ENCODE peak calls at places on chromosomes 11 and 22, in six cellular contexts. Q is GM23248, N is mammary epithelial cell, T is H9, W is fibroblast of lung, D is HCT116. K is an unnamed sample.

GRCh38 chr11:96284917-96285316 is 58.1 kb downstream of the MAML2 start:
- DNase-seq in W (no peak), Q (no peak), D (no peak), N (no peak), T (no peak), K (no peak)

GRCh38 chr11:27218498-27219038 is 144.4 kb downstream of the CCDC34 start:
- DNase-seq in T (no peak), N (no peak), Q (peak; percentile 98), D (no peak), W (peak; percentile 56), K (no peak)

GRCh38 chr11:71504526-71504925 is 22.5 kb upstream of the KRTAP5-7 start:
- DNase-seq in Q (no peak), W (no peak), N (no peak), T (no peak), D (no peak), K (no peak)

GRCh38 chr11:115199501-115199900 is 304.7 kb downstream of the CADM1 start:
- DNase-seq in Q (peak; percentile 43), W (no peak), T (no peak), N (no peak), D (no peak), K (no peak)

GRCh38 chr11:115197031-115197430 is 307.2 kb downstream of the CADM1 start:
- DNase-seq in Q (no peak), W (no peak), N (no peak), D (no peak), T (no peak), K (no peak)

GRCh38 chr22:20021196-20022181 is 579 bp downstream of the TANGO2 start:
- DNase-seq in Q (peak; percentile 91), D (no peak), W (peak; percentile 27), N (no peak), T (no peak), K (peak; percentile 57)

GRCh38 chr22:29216873-29217666 is 11.4 kb downstream of the EMID1 start:
- DNase-seq in N (peak; percentile 57), Q (peak; percentile 47), D (no peak), T (peak; percentile 21), W (no peak), K (no peak)

GRCh38 chr11:46075168-46075567 is 46.1 kb downstream of the PHF21A start:
- DNase-seq in N (peak; percentile 52), W (peak; percentile 90), D (no peak), T (no peak), Q (peak; percentile 30), K (no peak)

GRCh38 chr22:48491451-48491941 is 1336.2 kb downstream of the BRD1 start:
- DNase-seq in N (no peak), D (no peak), Q (peak; percentile 25), W (no peak), T (peak; percentile 49), K (no peak)

GRCh38 chr11:106723071-106723470 is 295.2 kb downstream of the GUCY1A2 start:
- DNase-seq in T (no peak), Q (no peak), N (no peak), W (no peak), D (no peak), K (no peak)

GRCh38 chr11:1117970-1118369 is 39.8 kb upstream of the MUC5AC start:
- DNase-seq in N (no peak), T (no peak), Q (no peak), D (no peak), W (no peak), K (no peak)

GRCh38 chr22:32324505-32325415 is 32.9 kb upstream of the RFPL3 start:
- DNase-seq in D (no peak), N (no peak), Q (no peak), T (peak; percentile 27), W (no peak), K (no peak)

GRCh38 chr11:10351768-10352641 is 47.1 kb downstream of the ADM start:
- DNase-seq in T (peak; percentile 97), D (no peak), W (peak; percentile 97), Q (peak; percentile 93), N (peak; percentile 60), K (no peak)

GRCh38 chr11:118715837-118716260 is 36.4 kb upstream of the TREH start:
- DNase-seq in T (peak; percentile 88), N (no peak), Q (peak; percentile 21), W (no peak), D (no peak), K (no peak)

GRCh38 chr11:79940165-79940564 is 499.3 kb upstream of the TENM4 start:
- DNase-seq in N (peak; percentile 6), W (peak; percentile 36), Q (no peak), D (no peak), T (peak; percentile 42), K (no peak)
- H3K9ac ChIP-seq in N (no peak overlapping the region), W (no peak overlapping the region), Q (no peak overlapping the region), D (no peak overlapping the region), T (no peak overlapping the region), K (no peak overlapping the region)

GRCh38 chr11:78023426-78023825 is 350 bp upstream of the KCTD14 start:
- DNase-seq in Q (no peak), T (no peak), W (no peak), N (no peak), D (no peak), K (no peak)

GRCh38 chr11:78022397-78023396 is at the start of gene KCTD14:
- DNase-seq in W (no peak), T (peak; percentile 86), Q (peak; percentile 34), N (peak; percentile 37), D (no peak), K (no peak)

GRCh38 chr11:78015878-78016277 is 7.2 kb downstream of the KCTD14 start:
- DNase-seq in Q (no peak), T (no peak), W (no peak), N (no peak), D (no peak), K (no peak)

GRCh38 chr11:78020248-78020647 is 2.8 kb downstream of the KCTD14 start:
- DNase-seq in N (no peak), Q (no peak), D (no peak), T (no peak), W (no peak), K (no peak)

DNA sequence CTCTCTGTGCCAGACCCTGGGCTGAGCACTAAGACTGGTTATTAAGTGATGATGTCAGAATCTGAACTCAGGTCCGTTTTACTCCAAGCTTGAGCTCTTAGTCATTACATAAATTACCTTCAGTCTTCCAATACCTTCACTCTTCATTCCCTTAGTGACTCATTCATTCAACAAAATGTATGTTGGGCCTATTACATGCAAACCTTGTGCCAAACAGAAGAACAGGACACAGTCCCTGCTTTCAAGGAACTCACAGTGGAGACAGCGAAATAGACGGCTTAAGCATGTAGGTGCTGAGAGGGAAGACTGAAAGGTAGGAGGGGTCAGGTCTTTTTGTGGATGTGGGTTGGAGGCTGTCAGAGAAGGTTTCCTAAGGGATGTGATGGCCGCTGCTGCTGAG is 3.3 kb downstream of the KCTD14 start:
- DNase-seq in Q (no peak), T (no peak), W (no peak), D (no peak), N (peak; percentile 63), K (no peak)
- H3K4me2 ChIP-seq in Q (no peak overlapping the region), T (no peak overlapping the region), W (no peak overlapping the region), D (peak overlapping the region; percentile 37), N (no peak overlapping the region), K (no peak overlapping the region)

GRCh38 chr22:50520826-50521453 is 4.5 kb downstream of the SCO2 start:
- DNase-seq in Q (no peak), D (no peak), W (no peak), N (no peak), T (no peak), K (no peak)

GRCh38 chr22:50517495-50518260 is 7.7 kb downstream of the SCO2 start:
- DNase-seq in T (no peak), N (no peak), D (no peak), W (no peak), Q (no peak), K (no peak)

GRCh38 chr22:50516891-50517290 is 8.5 kb downstream of the SCO2 start:
- DNase-seq in W (no peak), N (no peak), Q (no peak), T (no peak), D (no peak), K (no peak)

GRCh38 chr22:50519151-50519550 is 6.2 kb downstream of the SCO2 start:
- DNase-seq in W (no peak), Q (no peak), T (no peak), D (no peak), N (no peak), K (no peak)

GRCh38 chr22:50518628-50519027 is 6.8 kb downstream of the SCO2 start:
- DNase-seq in N (no peak), W (no peak), Q (no peak), T (no peak), D (no peak), K (no peak)
- H3K9ac ChIP-seq in N (no peak overlapping the region), W (no peak overlapping the region), Q (no peak overlapping the region), T (no peak overlapping the region), D (no peak overlapping the region), K (no peak overlapping the region)

GRCh38 chr22:36776722-36777121 is 803 bp upstream of the IFT27 start:
- DNase-seq in Q (no peak), T (no peak), D (no peak), W (no peak), N (no peak), K (no peak)

GRCh38 chr22:36773935-36774334 is 2.0 kb downstream of the IFT27 start:
- DNase-seq in D (no peak), W (peak; percentile 47), T (no peak), N (peak; percentile 31), Q (peak; percentile 71), K (peak; percentile 60)

GRCh38 chr22:36775589-36775965 is 342 bp downstream of the IFT27 start:
- DNase-seq in Q (peak; percentile 48), T (no peak), W (peak; percentile 5), N (peak; percentile 7), D (no peak), K (peak; percentile 74)

GRCh38 chr22:36778020-36778419 is 2.1 kb upstream of the IFT27 start:
- DNase-seq in D (no peak), T (no peak), W (no peak), Q (no peak), N (no peak), K (no peak)

GRCh38 chr22:36775966-36776669 is at the start of gene IFT27:
- DNase-seq in Q (peak; percentile 100), N (peak; percentile 100), W (peak; percentile 100), T (peak; percentile 100), D (peak; percentile 100), K (peak; percentile 100)
- H3K4me2 ChIP-seq in Q (peak within 1 kb of the TSS; percentile 88), N (peak within 1 kb of the TSS; percentile 92), W (peak within 1 kb of the TSS; percentile 95), T (peak within 1 kb of the TSS; percentile 87), D (peak within 1 kb of the TSS; percentile 81), K (peak within 1 kb of the TSS; percentile 87)

K was measured in Karpas-422.